ENCODE peak calls at places on chromosomes 16 and 17, in four cellular contexts. J is fibroblast of lung, S is esophagus squamous epithelium, E is cardiac fibroblast. I is an unnamed sample.

GRCh38 chr17:64411999-64412771 is 21.5 kb upstream of the PECAM1 start:
- DNase-seq in J (peak), E (peak), S (no peak), I (no peak)

GRCh38 chr16:89217388-89218191 is at the start of gene ZNF778:
- DNase-seq in J (peak), S (peak), E (peak), I (peak)

GRCh38 chr17:78252111-78252634 is 20.7 kb downstream of the TMEM235 start:
- DNase-seq in S (no peak), E (no peak), J (no peak), I (peak)

GRCh38 chr17:2749784-2750181 is 331 bp upstream of the CCDC92B start:
- DNase-seq in S (no peak), J (peak), E (peak), I (peak)

GRCh38 chr16:67562526-67562917 is at the start of gene CTCF:
- DNase-seq in E (peak), S (no peak), J (peak), I (peak)

GRCh38 chr16:49952386-49952785 is 72.6 kb upstream of the CNEP1R1 start:
- DNase-seq in J (peak), E (peak), S (no peak), I (no peak)

GRCh38 chr16:85391769-85392583 is 221.1 kb upstream of the GSE1 start:
- DNase-seq in E (no peak), J (no peak), S (no peak), I (no peak)

GRCh38 chr16:11088432-11088794 is 144.0 kb downstream of the CLEC16A start:
- DNase-seq in S (no peak), E (no peak), J (no peak), I (no peak)

I was measured in effector CD4-positive, alpha-beta T cell.